ENCODE peak calls at places on chromosomes 13 and 19, in four cellular contexts. Z, A, E and X are unnamed samples. For H4K20me1, the result is how much of the 10 kb centered on the place peaks cover.

GRCh38 chr13:94160875-94161274 is 318.6 kb downstream of the DCT start:
- DNase-seq in Z (peak), A (no peak), E (no peak), X (no peak)

GRCh38 chr19:12841094-12841493 is 2.8 kb downstream of the MAST1 start:
- DNase-seq in Z (no peak), A (peak), E (no peak), X (peak)

GRCh38 chr13:96119921-96120320 is 30.0 kb downstream of the HS6ST3 start:
- DNase-seq in Z (no peak), A (peak), E (no peak), X (no peak)

GRCh38 chr19:18634612-18635290 is 2.1 kb upstream of the KLHL26 start:
- DNase-seq in Z (no peak), A (no peak), E (peak), X (peak)

GRCh38 chr19:5498817-5499535 is 43.8 kb downstream of the ZNRF4 start:
- DNase-seq in Z (no peak), A (peak), E (no peak), X (no peak)

GRCh38 chr19:55341191-55342043 is 1.7 kb downstream of the KMT5C start:
- DNase-seq in Z (peak), A (peak), E (peak), X (peak)

GRCh38 chr13:93108111-93108581 is 118.5 kb upstream of the GPC6 start:
- DNase-seq in Z (no peak), A (no peak), E (no peak), X (peak)

GRCh38 chr13:102724923-102725322 is 30.1 kb upstream of the METTL21C start:
- DNase-seq in Z (peak), A (no peak), E (peak), X (peak)

GRCh38 chr13:44713793-44714469 is 137.8 kb upstream of the TSC22D1 start:
- DNase-seq in Z (peak), A (no peak), E (peak), X (peak)

GRCh38 chr13:33997574-33997973 is 179.6 kb downstream of the RFC3 start:
- DNase-seq in Z (peak), A (no peak), E (no peak), X (no peak)

GRCh38 chr13:51262501-51263211 is 40.5 kb downstream of the FAM124A start:
- DNase-seq in Z (no peak), A (no peak), E (peak), X (no peak)

GRCh38 chr19:34734601-34735103 is 609 bp downstream of the ZNF181 start:
- DNase-seq in Z (no peak), A (peak), E (no peak), X (no peak)

GRCh38 chr13:72062566-72062965 is 195.6 kb upstream of the DACH1 start:
- DNase-seq in Z (peak), A (peak), E (no peak), X (no peak)

GRCh38 chr19:964761-965694 is 19.1 kb upstream of the WDR18 start:
- DNase-seq in Z (peak), A (peak), E (no peak), X (peak)

GRCh38 chr13:113665582-113666323 is 1.3 kb upstream of the GRK1 start:
- DNase-seq in Z (no peak), A (no peak), E (no peak), X (no peak)

GRCh38 chr13:95740921-95741320 is 64.0 kb downstream of the DNAJC3 start:
- DNase-seq in Z (no peak), A (no peak), E (no peak), X (no peak)

GRCh38 chr13:46478641-46479040 is 74.3 kb upstream of the LRCH1 start:
- DNase-seq in Z (no peak), A (no peak), E (no peak), X (no peak)

GRCh38 chr19:45539460-45539859 is 32.2 kb downstream of the VASP start:
- DNase-seq in Z (no peak), A (no peak), E (no peak), X (no peak)

GRCh38 chr13:27424246-27425150 is at the start of gene GTF3A:
- DNase-seq in Z (peak), A (peak), E (peak), X (peak)

GRCh38 chr19:19049406-19049805 is 14.4 kb upstream of the SLC25A42 start:
- DNase-seq in Z (no peak), A (no peak), E (no peak), X (no peak)

GRCh38 chr19:43519436-43520088 is 7.4 kb downstream of the ETHE1 start:
- DNase-seq in Z (peak), A (peak), E (peak), X (peak)

GRCh38 chr13:83057119-83057518 is 825.2 kb downstream of the SLITRK1 start:
- DNase-seq in Z (peak), A (no peak), E (no peak), X (peak)

GRCh38 chr13:47908200-47908902 is 92.7 kb downstream of the SUCLA2 start:
- DNase-seq in Z (peak), A (no peak), E (peak), X (peak)

GRCh38 chr13:98370261-98370660 is 193.2 kb upstream of the RNF113B start:
- DNase-seq in Z (no peak), A (no peak), E (no peak), X (no peak)

GRCh38 chr19:41872384-41872774 is 4.7 kb upstream of the CD79A start:
- DNase-seq in Z (no peak), A (no peak), E (no peak), X (no peak)

GRCh38 chr19:32924200-32924599 is 47.6 kb downstream of the CEP89 start:
- DNase-seq in Z (peak), A (no peak), E (no peak), X (peak)

GRCh38 chr19:19366691-19367396 is 38.6 kb upstream of the GATAD2A start:
- DNase-seq in Z (peak), A (peak), E (peak), X (peak)

GRCh38 chr13:79779761-79780160 is 298.8 kb downstream of the NDFIP2 start:
- DNase-seq in Z (peak), A (no peak), E (peak), X (peak)

GRCh38 chr19:4328243-4328990 is 10.2 kb downstream of the STAP2 start:
- DNase-seq in Z (no peak), A (peak), E (no peak), X (peak)

GRCh38 chr13:40190656-40191100 is 475.8 kb downstream of the FOXO1 start:
- DNase-seq in Z (peak), A (no peak), E (peak), X (peak)
- TF ChIP-seq CTCF in Z (no peak), A (no peak), E (no peak), X (no peak)

GRCh38 chr13:111209613-111210012 is 94.5 kb downstream of the ARHGEF7 start:
- DNase-seq in Z (no peak), A (no peak), E (no peak), X (no peak)

GRCh38 chr13:111210082-111210481 is 95.0 kb downstream of the ARHGEF7 start:
- DNase-seq in Z (no peak), A (no peak), E (no peak), X (no peak)

GRCh38 chr13:111211789-111212516 is 96.8 kb downstream of the ARHGEF7 start:
- DNase-seq in Z (no peak), A (peak), E (no peak), X (peak)

GRCh38 chr13:111210488-111210887 is 95.4 kb downstream of the ARHGEF7 start:
- DNase-seq in Z (peak), A (no peak), E (no peak), X (peak)

DNA sequence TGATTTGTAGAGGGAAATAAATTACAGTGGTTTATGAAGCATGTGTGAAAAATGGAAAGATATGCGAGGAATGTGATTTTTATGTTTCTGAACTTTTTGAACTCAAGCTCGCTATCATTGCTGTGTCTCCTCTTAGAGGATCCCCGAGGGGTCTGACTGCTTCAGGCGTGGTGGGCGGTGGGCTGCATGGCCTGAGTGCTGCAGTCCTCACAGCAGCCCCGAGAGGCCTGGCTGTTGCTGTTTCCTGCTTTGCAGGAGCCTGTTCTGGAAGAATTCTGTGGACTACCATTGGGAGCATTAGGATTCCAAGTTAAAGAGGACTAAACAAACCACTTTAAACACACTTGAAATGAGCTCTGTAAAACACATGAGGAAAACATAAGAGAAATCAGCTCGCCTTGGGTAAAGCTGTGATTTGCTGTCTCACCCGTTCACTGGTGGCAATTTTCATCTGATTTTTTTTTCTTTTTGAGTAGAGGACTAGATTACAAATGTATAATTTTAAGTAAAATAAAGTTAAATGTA is 95.9 kb downstream of the ARHGEF7 start:
- DNase-seq in Z (no peak), A (no peak), E (no peak), X (no peak)
- H4K20me1 ChIP-seq in Z (under half), A (under half), E (under half), X (under half)

DNA sequence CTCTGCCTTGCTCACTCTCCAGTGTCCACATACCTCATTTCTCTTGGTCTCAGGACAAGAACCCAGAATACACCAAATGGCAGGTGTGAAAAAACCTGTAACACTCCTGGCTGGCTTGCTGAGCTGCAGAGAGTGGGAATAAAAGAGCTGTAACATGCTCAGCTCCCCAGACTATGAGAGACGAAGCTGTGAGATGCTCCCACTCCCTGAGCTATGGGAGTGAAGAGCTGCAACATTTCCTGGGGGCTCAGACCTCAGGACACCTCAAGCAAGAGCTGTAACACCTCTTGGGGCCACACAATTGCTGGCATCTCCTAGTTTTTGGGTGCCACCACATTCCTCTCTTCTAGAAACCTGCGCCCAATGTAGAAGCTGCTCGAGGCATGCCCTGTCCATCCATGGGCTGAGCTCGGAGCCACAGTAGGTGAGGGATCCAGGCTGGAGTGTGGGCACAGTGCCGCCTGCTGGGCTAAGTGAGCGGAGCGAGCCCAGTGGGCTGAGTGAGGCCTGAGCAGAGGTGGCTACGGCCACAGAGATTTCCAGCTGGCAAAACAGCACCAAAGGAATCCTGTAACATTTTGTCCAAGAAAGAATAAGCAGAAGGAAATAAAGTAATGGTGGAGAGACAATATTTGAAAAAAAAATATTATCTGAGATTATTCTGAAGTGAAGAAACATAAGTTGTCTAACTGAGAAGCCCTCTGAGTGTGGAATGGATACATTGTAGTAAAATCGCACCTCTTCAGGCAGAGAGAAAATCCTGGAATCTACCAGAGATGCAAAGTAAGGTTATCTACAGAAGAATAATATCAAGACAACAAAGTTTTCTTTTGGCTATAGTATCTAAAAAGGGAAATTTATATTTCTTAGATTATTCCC is 186.2 kb upstream of the PCDH9 start:
- DNase-seq in Z (peak), A (peak), E (peak), X (peak)
- TF ChIP-seq CTCF in Z (peak), A (peak), E (peak), X (no peak)

DNA sequence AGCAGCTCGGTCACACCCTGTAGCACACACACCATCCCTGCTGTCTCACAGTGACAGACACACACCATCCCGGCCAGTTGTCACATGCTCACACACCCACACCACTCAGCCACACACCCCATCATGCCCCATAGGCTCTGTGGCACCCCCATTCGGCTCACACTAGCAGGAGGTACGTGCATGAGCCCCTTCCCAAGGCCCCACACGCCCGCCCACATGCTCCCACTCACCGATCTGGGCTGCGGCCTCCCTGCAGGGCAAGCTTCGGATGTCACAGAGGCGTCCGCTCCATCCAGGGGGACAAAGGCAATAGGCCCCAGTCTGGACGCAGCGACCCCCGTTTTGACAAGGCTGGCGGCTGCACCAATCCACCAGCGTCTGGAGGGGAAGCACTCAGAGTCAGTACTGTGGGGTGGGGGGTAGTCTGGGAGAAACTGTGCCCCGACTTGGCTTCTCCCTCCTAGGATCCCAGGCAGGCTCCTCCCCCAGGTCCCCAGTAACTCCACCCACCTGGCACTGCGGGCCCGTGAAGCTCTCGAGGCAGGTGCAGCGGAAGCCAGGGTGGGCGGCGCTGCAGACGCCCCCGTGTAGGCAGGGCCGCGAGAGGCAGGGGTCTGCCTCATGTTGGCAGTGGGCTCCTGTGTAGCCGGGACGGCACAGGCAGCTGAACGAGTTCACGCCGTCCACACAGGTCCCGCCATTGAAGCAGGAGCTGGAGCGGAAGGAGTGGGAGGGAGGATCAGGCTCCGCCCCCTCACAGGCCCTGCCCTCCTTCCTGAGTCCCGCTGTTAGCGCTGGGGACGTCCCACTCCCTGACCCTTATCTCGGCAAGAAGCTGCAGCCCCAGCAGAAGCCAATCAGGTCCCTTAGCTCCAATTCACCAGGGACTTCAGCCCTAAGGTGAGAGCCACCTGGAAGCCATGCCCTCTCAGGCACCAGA is 20.1 kb downstream of the NOTCH3 start:
- DNase-seq in Z (no peak), A (peak), E (peak), X (no peak)
- H4K20me1 ChIP-seq in Z (under half), A (under half), E (under half), X (under half)

GRCh38 chr19:38975861-38976271 is 324 bp upstream of the FBXO17 start:
- DNase-seq in Z (no peak), A (peak), E (peak), X (peak)

GRCh38 chr19:38977445-38978314 is 2.1 kb upstream of the FBXO17 start:
- DNase-seq in Z (no peak), A (no peak), E (no peak), X (no peak)

GRCh38 chr19:38975214-38975860 is at the start of gene FBXO17:
- DNase-seq in Z (no peak), A (peak), E (peak), X (peak)

GRCh38 chr19:38971672-38972071 is 3.9 kb downstream of the FBXO17 start:
- DNase-seq in Z (peak), A (no peak), E (no peak), X (no peak)

GRCh38 chr19:38974599-38975213 is 836 bp downstream of the FBXO17 start:
- DNase-seq in Z (no peak), A (no peak), E (no peak), X (no peak)
- TF ChIP-seq CTCF in Z (no peak), A (no peak), E (no peak), X (peak)

GRCh38 chr19:39417463-39418181 is 5.2 kb downstream of the PLEKHG2 start:
- DNase-seq in Z (no peak), A (no peak), E (no peak), X (no peak)
- H4K20me1 ChIP-seq in Z (under half), A (under half), E (under half), X (under half)